ENCODE peak calls at places on chromosomes 4 and X, in seven cellular contexts. W is mucosa of gallbladder; O is HT1080; X is non-pigmented ciliary epithelial cell; V is HCT116; N is HEK293T; L is activated naive CD4-positive, alpha-beta T cell. G is an unnamed sample.

GRCh38 chr4:42282081-42282901 is 115.0 kb upstream of the SHISA3 start:
- DNase-seq in O (peak), W (peak), X (peak), N (peak), V (peak), L (no peak), G (peak)

GRCh38 chr4:145125396-145125795 is 27.3 kb downstream of the ABCE1 start:
- DNase-seq in O (no peak), L (no peak), X (no peak), W (no peak), N (no peak), V (no peak), G (no peak)

GRCh38 chr4:48141048-48141447 is 7.0 kb upstream of the TXK start:
- DNase-seq in N (peak), X (peak), O (peak), L (no peak), V (no peak), W (no peak), G (no peak)

GRCh38 chr4:46450556-46450955 is 60.6 kb upstream of the GABRA2 start:
- DNase-seq in V (no peak), X (no peak), N (no peak), L (no peak), O (no peak), W (no peak), G (no peak)

GRCh38 chr4:74449571-74450297 is 4.8 kb downstream of the AREG start:
- DNase-seq in O (peak), W (no peak), X (no peak), L (no peak), V (no peak), N (no peak), G (no peak)

GRCh38 chrX:110671068-110671803 is 124.4 kb downstream of the CHRDL1 start:
- DNase-seq in L (no peak), W (no peak), O (peak), N (no peak), V (no peak), X (no peak), G (no peak)

GRCh38 chrX:29952016-29952415 is 263.3 kb upstream of the MAGEB2 start:
- DNase-seq in O (no peak), X (no peak), L (no peak), V (no peak), N (no peak), W (no peak), G (no peak)

GRCh38 chr4:78446607-78447006 is 105.0 kb upstream of the ANXA3 start:
- DNase-seq in V (no peak), X (no peak), L (no peak), W (no peak), O (no peak), N (no peak), G (no peak)

GRCh38 chr4:76579596-76580375 is 144.8 kb downstream of the SHROOM3 start:
- DNase-seq in O (no peak), L (no peak), W (no peak), X (no peak), V (no peak), N (no peak), G (no peak)

GRCh38 chr4:14871676-14872430 is 130.4 kb upstream of the CPEB2 start:
- DNase-seq in X (no peak), V (peak), O (peak), L (peak), N (peak), W (no peak), G (no peak)

GRCh38 chr4:6087669-6088068 is 69.4 kb upstream of the C4orf50 start:
- DNase-seq in O (no peak), V (peak), X (no peak), W (peak), N (peak), L (no peak), G (peak)

GRCh38 chr4:127905029-127905428 is 24.3 kb downstream of the PLK4 start:
- DNase-seq in X (no peak), N (no peak), V (no peak), O (no peak), L (no peak), W (no peak), G (no peak)

GRCh38 chrX:24264383-24264782 is 49.5 kb downstream of the SUPT20HL2 start:
- DNase-seq in O (peak), L (no peak), N (no peak), W (no peak), V (no peak), X (no peak), G (no peak)

GRCh38 chr4:87975466-87975865 is at the start of gene SPP1:
- DNase-seq in O (peak), X (no peak), L (no peak), N (peak), W (peak), V (no peak), G (peak)